ENCODE peak calls at places on chromosomes 2 and 18, in eight cellular contexts. G is RWPE2; K is psoas muscle; L is A549; P is GM23338; F is cardiac fibroblast; Z is astrocyte of the spinal cord; N is CD8-positive, alpha-beta T cell. H is an unnamed sample.

GRCh38 chr2:120691410-120691809 is 44.3 kb upstream of the GLI2 start:
- DNase-seq in P (no peak), G (no peak), N (no peak), L (no peak), Z (no peak), F (no peak), K (no peak), H (no peak)

GRCh38 chr2:112703684-112704083 is 17.1 kb upstream of the NT5DC4 start:
- DNase-seq in Z (no peak), P (no peak), F (no peak), K (no peak), L (no peak), N (no peak), G (no peak), H (no peak)

GRCh38 chr2:3243804-3244203 is 133.8 kb downstream of the EIPR1 start:
- DNase-seq in F (no peak), P (peak; percentile 22), L (no peak), Z (no peak), N (no peak), K (no peak), G (no peak), H (no peak)

GRCh38 chr18:43312891-43313290 is 35.6 kb upstream of the SYT4 start:
- DNase-seq in G (no peak), F (no peak), L (no peak), P (no peak), K (no peak), Z (peak; percentile 26), N (no peak), H (no peak)

GRCh38 chr2:25879133-25879730 is 945 bp upstream of the ASXL2 start:
- DNase-seq in F (peak; percentile 27), P (no peak), L (no peak), K (no peak), Z (peak; percentile 65), G (no peak), N (no peak), H (no peak)

GRCh38 chr2:62287895-62288589 is 92.1 kb downstream of the B3GNT2 start:
- DNase-seq in K (peak; percentile 74), P (no peak), G (peak; percentile 89), L (no peak), N (peak; percentile 36), Z (peak; percentile 36), F (peak; percentile 51), H (peak; percentile 45)

GRCh38 chr2:66440692-66441091 is 5.8 kb downstream of the MEIS1 start:
- DNase-seq in N (no peak), K (peak; percentile 61), P (peak; percentile 48), L (no peak), Z (peak; percentile 68), G (no peak), F (peak; percentile 61), H (no peak)

GRCh38 chr2:44215827-44216226 is 47.2 kb downstream of the PPM1B start:
- DNase-seq in P (no peak), N (no peak), Z (no peak), F (no peak), K (no peak), L (no peak), G (no peak), H (no peak)

GRCh38 chr2:180516204-180516603 is 464.2 kb upstream of the UBE2E3 start:
- DNase-seq in G (no peak), P (no peak), N (no peak), F (no peak), K (no peak), Z (no peak), L (no peak), H (no peak)

GRCh38 chr2:98727369-98727749 is 3.6 kb downstream of the MGAT4A start:
- DNase-seq in Z (no peak), G (no peak), F (no peak), L (no peak), P (no peak), N (no peak), K (no peak), H (no peak)

GRCh38 chr2:1170711-1171110 is 220.1 kb downstream of the SNTG2 start:
- DNase-seq in L (no peak), K (no peak), F (no peak), N (no peak), P (no peak), G (no peak), Z (no peak), H (no peak)

GRCh38 chr2:27442282-27442980 is at the start of gene KRTCAP3:
- DNase-seq in Z (no peak), L (no peak), K (peak; percentile 57), P (peak; percentile 96), G (peak; percentile 83), F (no peak), N (peak; percentile 15), H (no peak)

GRCh38 chr2:137862651-137863050 is 101.6 kb upstream of the HNMT start:
- DNase-seq in P (peak; percentile 17), K (no peak), F (no peak), L (no peak), N (no peak), G (no peak), Z (no peak), H (no peak)

GRCh38 chr2:137870682-137871081 is 93.6 kb upstream of the HNMT start:
- DNase-seq in N (no peak), Z (no peak), F (no peak), K (no peak), L (no peak), P (no peak), G (no peak), H (no peak)

DNA sequence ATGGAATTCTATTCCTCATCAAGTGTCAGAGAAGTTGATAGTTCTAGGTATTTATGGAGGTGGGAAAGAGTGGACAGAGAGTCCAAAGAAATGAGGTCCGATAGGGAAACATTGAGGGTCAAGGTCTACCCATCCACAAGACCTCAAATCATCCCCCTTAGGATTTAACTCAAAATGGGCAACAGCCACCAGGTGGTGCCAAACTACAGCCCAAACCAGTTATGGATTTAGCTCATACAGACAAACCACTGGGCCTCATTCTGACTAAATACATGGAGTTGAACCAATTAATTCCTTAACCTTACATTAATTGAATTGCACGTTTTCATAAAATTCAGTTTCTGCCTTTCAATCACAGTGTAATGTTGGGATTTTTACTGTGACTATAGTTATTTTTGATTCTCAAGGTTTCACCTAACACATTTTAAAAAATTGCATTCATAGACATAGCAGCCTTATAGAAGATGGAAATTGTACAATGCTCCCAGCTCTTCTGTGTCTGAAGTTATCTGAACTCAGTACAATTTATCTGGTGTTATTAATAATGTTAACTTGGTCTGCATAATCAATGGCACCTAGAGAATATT is 98.2 kb upstream of the HNMT start:
- DNase-seq in K (no peak), P (peak; percentile 80), Z (peak; percentile 54), G (no peak), N (no peak), L (peak; percentile 5), F (peak; percentile 64), H (peak; percentile 23)
- TF ChIP-seq CTCF in K (peak; percentile 53), P (peak; percentile 91), Z (peak; percentile 72), G (peak; percentile 83), N (peak; percentile 60), L (peak; percentile 81), F (peak; percentile 76), H (peak; percentile 37)

GRCh38 chr2:84904151-84904550 is 1.3 kb upstream of the TMSB10 start:
- DNase-seq in N (no peak), G (no peak), L (no peak), P (no peak), K (no peak), Z (no peak), F (no peak), H (no peak)
- H3K4me3 ChIP-seq in N (peak overlapping the region; percentile 91), G (no peak overlapping the region), L (peak overlapping the region; percentile 87), P (peak overlapping the region; percentile 95), K (peak overlapping the region; percentile 90), Z (peak overlapping the region; percentile 86), F (peak overlapping the region; percentile 94), H (peak overlapping the region; percentile 73)

GRCh38 chr18:34224423-34225217 is at the start of gene NOL4:
- DNase-seq in G (no peak), F (peak; percentile 0), Z (peak; percentile 60), N (no peak), L (no peak), K (no peak), P (peak; percentile 99), H (no peak)
- TF ChIP-seq CTCF in G (peak; percentile 31), F (no peak), Z (peak; percentile 45), N (no peak), L (no peak), K (peak; percentile 10), P (peak; percentile 92), H (no peak)

GRCh38 chr2:127408004-127408806 is 10.0 kb upstream of the PROC start:
- DNase-seq in P (peak; percentile 94), G (peak; percentile 80), Z (peak; percentile 85), K (peak; percentile 96), F (peak; percentile 94), L (peak; percentile 72), N (peak; percentile 73), H (peak; percentile 81)

GRCh38 chr2:127408807-127409099 is 9.5 kb upstream of the PROC start:
- DNase-seq in P (no peak), Z (no peak), N (no peak), F (no peak), G (no peak), L (no peak), K (no peak), H (no peak)

GRCh38 chr2:127413200-127413599 is 5.0 kb upstream of the PROC start:
- DNase-seq in F (no peak), G (no peak), P (no peak), K (no peak), L (no peak), N (no peak), Z (no peak), H (no peak)

GRCh38 chr2:127411609-127412370 is 6.4 kb upstream of the PROC start:
- DNase-seq in Z (no peak), G (no peak), K (no peak), F (no peak), P (no peak), N (no peak), L (no peak), H (peak; percentile 58)

DNA sequence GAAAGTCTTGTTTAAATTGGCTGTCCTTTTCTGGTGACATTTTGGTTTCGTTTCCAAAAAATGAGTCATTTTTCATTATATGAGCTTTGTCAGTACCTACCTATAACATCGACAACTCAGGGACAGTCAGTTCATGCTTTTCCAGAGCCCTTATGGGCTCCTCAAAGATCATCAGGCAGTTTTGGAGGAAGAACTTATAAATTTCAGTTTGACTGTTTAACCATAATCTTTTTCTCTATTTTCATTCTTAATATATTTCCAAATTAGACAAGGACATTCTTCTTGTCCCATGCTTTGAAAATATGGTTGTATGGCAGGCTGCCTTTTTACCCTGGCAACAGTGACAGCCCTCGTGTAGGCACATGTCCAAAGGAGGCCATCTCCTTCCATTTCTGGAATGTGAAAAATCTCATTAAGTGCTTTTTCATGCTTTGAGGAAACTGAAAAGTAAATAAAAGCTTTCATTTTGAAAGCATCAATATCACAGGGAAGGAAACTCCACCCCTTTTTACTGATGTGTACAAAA is 7.3 kb upstream of the PROC start:
- DNase-seq in L (peak; percentile 50), K (no peak), F (peak; percentile 75), G (no peak), P (no peak), N (no peak), Z (peak; percentile 69), H (no peak)
- H3K4me3 ChIP-seq in L (no peak overlapping the region), K (peak overlapping the region; percentile 46), F (no peak overlapping the region), G (no peak overlapping the region), P (no peak overlapping the region), N (no peak overlapping the region), Z (no peak overlapping the region), H (peak overlapping the region; percentile 1)

DNA sequence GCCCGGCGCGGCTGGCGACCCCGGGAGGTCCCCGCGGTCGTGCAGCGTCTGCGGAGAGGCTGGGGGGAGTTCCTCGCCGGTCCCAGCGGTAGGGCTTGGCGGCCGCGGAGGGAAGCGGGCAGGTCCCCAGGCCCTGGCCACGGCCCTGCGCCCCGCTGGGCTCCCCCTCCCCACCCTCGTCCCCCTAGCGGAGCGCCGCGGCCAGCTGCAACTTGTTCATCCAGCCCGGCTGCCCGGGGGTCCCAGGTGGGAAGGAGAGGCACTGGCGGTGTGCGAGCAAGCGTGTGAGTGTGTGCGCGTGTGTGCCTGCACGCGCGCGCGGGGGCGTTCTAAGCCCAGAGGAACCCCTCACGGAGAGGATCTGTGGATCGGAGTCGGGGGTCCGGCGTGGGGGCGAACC is 1.3 kb downstream of the PTPRM start:
- DNase-seq in N (no peak), L (no peak), P (peak; percentile 76), F (peak; percentile 38), Z (peak; percentile 39), K (peak; percentile 74), G (peak; percentile 66), H (no peak)
- TF ChIP-seq CTCF in N (no peak), L (no peak), P (peak; percentile 29), F (peak; percentile 13), Z (peak; percentile 39), K (no peak), G (peak; percentile 42), H (no peak)

H was measured in tibial nerve.